ENCODE peak calls at places on chromosomes 5 and 9, in six cellular contexts. O, J, Y, D, Q and F are unnamed samples.

GRCh38 chr9:133251773-133252172 is 23.2 kb downstream of the ABO start:
- DNase-seq in Q (no peak), J (no peak), O (no peak), D (no peak), Y (no peak), F (peak; percentile 44)

GRCh38 chr5:157184117-157184516 is 3.5 kb downstream of the ITK start:
- DNase-seq in O (no peak), Y (no peak), Q (no peak), D (no peak), J (no peak), F (no peak)

GRCh38 chr9:78899006-78899405 is 602.1 kb downstream of the PSAT1 start:
- DNase-seq in O (no peak), Q (no peak), D (no peak), Y (no peak), J (no peak), F (no peak)

GRCh38 chr5:40518511-40518917 is 161.2 kb upstream of the PTGER4 start:
- DNase-seq in O (no peak), J (no peak), Q (no peak), Y (no peak), D (no peak), F (no peak)

GRCh38 chr5:88671808-88672499 is 211.0 kb downstream of the MEF2C start:
- DNase-seq in D (no peak), Y (no peak), J (no peak), O (no peak), Q (no peak), F (peak; percentile 88)

GRCh38 chr5:169300468-169301385 is at the start of gene SLIT3:
- DNase-seq in J (no peak), Y (peak; percentile 35), Q (no peak), D (peak; percentile 35), O (peak; percentile 9), F (peak; percentile 93)

GRCh38 chr5:58199087-58199486 is 260.8 kb downstream of the PLK2 start:
- DNase-seq in D (no peak), O (no peak), J (no peak), Q (no peak), Y (no peak), F (no peak)

GRCh38 chr9:14924821-14925220 is 14.6 kb upstream of the FREM1 start:
- DNase-seq in O (no peak), J (no peak), Y (no peak), D (no peak), Q (no peak), F (no peak)

GRCh38 chr5:36403601-36404311 is 102.1 kb upstream of the RANBP3L start:
- DNase-seq in O (no peak), Q (no peak), Y (no peak), J (no peak), D (no peak), F (no peak)

GRCh38 chr9:17623965-17624364 is 45.1 kb downstream of the SH3GL2 start:
- DNase-seq in Q (no peak), D (no peak), J (no peak), O (peak; percentile 11), Y (no peak), F (no peak)

GRCh38 chr9:69044226-69045219 is 9.0 kb downstream of the FXN start:
- DNase-seq in Y (peak; percentile 38), D (no peak), Q (no peak), J (no peak), O (no peak), F (peak; percentile 55)

GRCh38 chr5:90932052-90932699 is 373.6 kb downstream of the ADGRV1 start:
- DNase-seq in Q (no peak), Y (no peak), J (peak; percentile 21), O (no peak), D (peak; percentile 71), F (peak; percentile 63)

GRCh38 chr5:133487093-133487492 is 125.2 kb downstream of the FSTL4 start:
- DNase-seq in J (no peak), D (no peak), Y (no peak), Q (no peak), O (no peak), F (no peak)

GRCh38 chr5:128464596-128464995 is 73.4 kb downstream of the FBN2 start:
- DNase-seq in O (no peak), J (no peak), Q (no peak), Y (no peak), D (no peak), F (no peak)

GRCh38 chr9:18710089-18710488 is 236.1 kb downstream of the ADAMTSL1 start:
- DNase-seq in Y (no peak), D (no peak), Q (no peak), J (no peak), O (no peak), F (peak; percentile 22)

GRCh38 chr9:93315118-93315517 is 131.2 kb downstream of the WNK2 start:
- DNase-seq in Q (no peak), Y (no peak), D (no peak), J (no peak), O (no peak), F (no peak)

GRCh38 chr9:38106488-38106887 is 37.5 kb upstream of the SHB start:
- DNase-seq in O (no peak), D (no peak), J (no peak), Q (no peak), Y (peak; percentile 71), F (no peak)

GRCh38 chr9:85900504-85901201 is 40.3 kb upstream of the NAA35 start:
- DNase-seq in Q (peak; percentile 1), Y (no peak), O (no peak), D (peak; percentile 37), J (no peak), F (peak; percentile 59)

GRCh38 chr5:138503487-138504270 is 38.4 kb downstream of the EGR1 start:
- DNase-seq in D (peak; percentile 65), J (no peak), O (no peak), Y (peak; percentile 45), Q (peak; percentile 22), F (peak; percentile 80)

GRCh38 chr9:19969721-19970120 is 180.9 kb upstream of the SLC24A2 start:
- DNase-seq in J (no peak), O (no peak), D (no peak), Y (no peak), Q (no peak), F (no peak)

GRCh38 chr9:37998881-37999311 is 70.1 kb downstream of the SHB start:
- DNase-seq in O (no peak), Q (no peak), Y (no peak), J (no peak), D (no peak), F (no peak)

GRCh38 chr5:54761213-54761701 is 224.1 kb downstream of the ESM1 start:
- DNase-seq in Y (no peak), Q (no peak), D (no peak), O (no peak), J (no peak), F (no peak)

GRCh38 chr5:5270958-5271605 is 131.0 kb downstream of the ADAMTS16 start:
- DNase-seq in D (no peak), J (no peak), Q (no peak), O (no peak), Y (peak; percentile 21), F (peak; percentile 91)

GRCh38 chr9:136359774-136360718 is 3.5 kb downstream of the DNLZ start:
- DNase-seq in D (no peak), O (no peak), Y (no peak), Q (no peak), J (no peak), F (peak; percentile 63)

GRCh38 chr9:136667217-136667939 is 4.7 kb downstream of the EGFL7 start:
- DNase-seq in Q (no peak), J (no peak), Y (no peak), D (no peak), O (no peak), F (no peak)

GRCh38 chr5:57501414-57502321 is 19.1 kb upstream of the ACTBL2 start:
- DNase-seq in O (no peak), J (no peak), Y (no peak), Q (no peak), D (no peak), F (no peak)